ENCODE peak calls at places on chromosomes 3 and 15, in seven cellular contexts. N is effector CD4-positive, alpha-beta T cell; P is stimulated activated CD4-positive, alpha-beta T cell treated with anti-CD3 and anti-CD28 coated beads, Interleukin-1b, Interleukin-23, amount 100 ng/mL, for 4 hours; X is NAMALWA; Y is GM12865; S is IMR-90; M is activated naive CD4-positive, alpha-beta T cell treated with anti-CD3 and anti-CD28 coated beads, Interleukin-2, amount 50 U/mL, for 16 hours. H is an unnamed sample.

GRCh38 chr3:157549498-157549897 is 46.3 kb upstream of the VEPH1 start:
- DNase-seq in P (no peak), S (no peak), N (no peak), M (no peak), X (no peak), Y (no peak), H (no peak)

GRCh38 chr3:48402907-48403306 is 27.0 kb downstream of the PLXNB1 start:
- DNase-seq in P (no peak), S (no peak), N (no peak), Y (no peak), X (no peak), M (no peak), H (no peak)

GRCh38 chr15:48557335-48557734 is 88.2 kb downstream of the FBN1 start:
- DNase-seq in P (no peak), S (no peak), X (no peak), N (no peak), M (no peak), Y (no peak), H (no peak)

GRCh38 chr3:151347432-151347831 is 18.1 kb upstream of the P2RY13 start:
- DNase-seq in N (no peak), X (no peak), P (no peak), S (no peak), M (no peak), Y (peak), H (no peak)

GRCh38 chr3:161500057-161500836 is 3.6 kb downstream of the OTOL1 start:
- DNase-seq in Y (no peak), M (no peak), N (no peak), S (no peak), X (no peak), P (no peak), H (no peak)

GRCh38 chr15:57070674-57071073 is 152.2 kb downstream of the TCF12 start:
- DNase-seq in N (no peak), S (no peak), X (no peak), Y (no peak), M (no peak), P (no peak), H (no peak)

GRCh38 chr3:154799801-154800200 is 280.3 kb upstream of the MME start:
- DNase-seq in Y (no peak), P (no peak), X (peak), S (peak), M (no peak), N (no peak), H (no peak)

GRCh38 chr3:17973559-17973906 is 231.1 kb upstream of the TBC1D5 start:
- DNase-seq in N (no peak), Y (no peak), P (no peak), M (no peak), X (no peak), S (no peak), H (no peak)

GRCh38 chr3:134517796-134518195 is 31.9 kb downstream of the CEP63 start:
- DNase-seq in M (no peak), X (no peak), P (no peak), N (no peak), Y (no peak), S (peak), H (no peak)

GRCh38 chr3:186609247-186609868 is 3.5 kb upstream of the AHSG start:
- DNase-seq in N (no peak), P (no peak), M (no peak), S (no peak), X (peak), Y (peak), H (no peak)

GRCh38 chr3:177334803-177335202 is 137.5 kb upstream of the TBL1XR1 start:
- DNase-seq in P (no peak), N (no peak), S (no peak), X (no peak), M (no peak), Y (no peak), H (no peak)

GRCh38 chr15:65084500-65085206 is 8.1 kb downstream of the KBTBD13 start:
- DNase-seq in Y (no peak), N (no peak), P (no peak), M (no peak), S (no peak), X (no peak), H (no peak)

GRCh38 chr3:130491431-130491830 is 25.5 kb upstream of the COL6A6 start:
- DNase-seq in P (no peak), M (no peak), S (no peak), X (no peak), N (no peak), Y (no peak), H (no peak)

GRCh38 chr15:68666120-68666811 is 87.5 kb downstream of the CORO2B start:
- DNase-seq in P (no peak), S (no peak), X (no peak), N (no peak), M (no peak), Y (no peak), H (no peak)

GRCh38 chr3:62003833-62004232 is 369.5 kb downstream of the FEZF2 start:
- DNase-seq in N (no peak), P (no peak), X (no peak), S (peak), M (no peak), Y (no peak), H (no peak)

GRCh38 chr3:188212308-188212969 is 58.5 kb downstream of the LPP start:
- DNase-seq in P (no peak), Y (no peak), M (no peak), X (no peak), N (no peak), S (peak), H (no peak)

GRCh38 chr3:28349397-28350000 is 875 bp upstream of the AZI2 start:
- DNase-seq in M (no peak), N (no peak), Y (no peak), P (no peak), X (no peak), S (peak), H (no peak)

GRCh38 chr3:42036483-42036823 is 54.7 kb upstream of the TRAK1 start:
- DNase-seq in N (no peak), Y (peak), M (no peak), P (no peak), S (peak), X (peak), H (no peak)

GRCh38 chr15:68307131-68307928 is 29.8 kb downstream of the FEM1B start:
- DNase-seq in Y (no peak), S (no peak), N (no peak), P (no peak), X (no peak), M (no peak), H (no peak)

GRCh38 chr3:36942632-36943248 is 2.1 kb downstream of the TRANK1 start:
- DNase-seq in Y (no peak), X (no peak), S (no peak), P (no peak), N (no peak), M (no peak), H (no peak)

GRCh38 chr3:177329854-177330253 is 132.6 kb upstream of the TBL1XR1 start:
- DNase-seq in N (no peak), S (no peak), P (no peak), X (no peak), M (no peak), Y (no peak), H (no peak)

GRCh38 chr3:53238051-53238850 is 17.6 kb downstream of the TKT start:
- DNase-seq in X (no peak), P (no peak), Y (no peak), M (no peak), S (peak), N (no peak), H (no peak)

GRCh38 chr3:16300881-16301359 is 35.9 kb downstream of the OXNAD1 start:
- DNase-seq in X (no peak), M (no peak), S (no peak), N (peak), P (no peak), Y (peak), H (peak)

GRCh38 chr3:46917257-46917656 is 39.7 kb downstream of the PTH1R start:
- DNase-seq in P (no peak), M (no peak), Y (no peak), N (no peak), S (no peak), X (no peak), H (no peak)

GRCh38 chr15:68627476-68627875 is 48.7 kb downstream of the CORO2B start:
- DNase-seq in P (no peak), S (peak), X (no peak), N (no peak), Y (no peak), M (no peak), H (no peak)

GRCh38 chr15:30670056-30670455 is 44.1 kb downstream of the ARHGAP11B start:
- DNase-seq in M (no peak), S (peak), N (no peak), P (no peak), X (no peak), Y (no peak), H (no peak)

GRCh38 chr15:40439461-40440299 is 1.1 kb upstream of the BAHD1 start:
- DNase-seq in P (no peak), Y (peak), N (no peak), X (peak), S (peak), M (no peak), H (no peak)

GRCh38 chr3:171001957-171002694 is 24.4 kb downstream of the SLC2A2 start:
- DNase-seq in Y (no peak), N (no peak), P (no peak), S (peak), M (no peak), X (no peak), H (no peak)

GRCh38 chr15:91609231-91609630 is 244.3 kb upstream of the SLCO3A1 start:
- DNase-seq in N (no peak), X (no peak), S (no peak), Y (no peak), M (no peak), P (no peak), H (no peak)

GRCh38 chr15:88331291-88331690 is 74.8 kb upstream of the NTRK3 start:
- DNase-seq in P (peak), N (no peak), M (peak), S (peak), X (peak), Y (peak), H (no peak)

H was measured in naive thymus-derived CD8-positive, alpha-beta T cell.